ENCODE peak calls at places on chromosomes 12 and 14, in five cellular contexts. M is neuronal stem cell; E is stimulated activated CD8-positive, alpha-beta memory T cell treated with anti-CD3 and anti-CD28 coated beads, Interleukin-4, amount 100 ng/mL, for 48 hours; V is activated T-helper 1 cell treated with anti-CD3 and anti-CD28 coated beads, Interleukin-2, amount 50 U/mL, for 16 hours; H is activated CD4-positive, alpha-beta T cell treated with anti-CD3 and anti-CD28 coated beads, Interleukin-2, amount 50 U/mL, for 4 hours. Y is an unnamed sample.

GRCh38 chr14:105700622-105701288 is 174.4 kb downstream of the TMEM121 start:
- DNase-seq in E (no peak), H (no peak), M (no peak), V (no peak), Y (no peak)

GRCh38 chr12:79685068-79685467 is 5.7 kb downstream of the PAWR start:
- DNase-seq in M (no peak), E (no peak), V (no peak), H (no peak), Y (no peak)

GRCh38 chr12:5873341-5873919 is 71.6 kb downstream of the ANO2 start:
- DNase-seq in M (no peak), H (no peak), V (no peak), E (no peak), Y (no peak)

GRCh38 chr12:15829949-15830348 is 40.8 kb upstream of the EPS8 start:
- DNase-seq in V (no peak), E (no peak), M (no peak), H (no peak), Y (no peak)

GRCh38 chr12:114316076-114316475 is 89.9 kb downstream of the TBX5 start:
- DNase-seq in H (no peak), E (no peak), V (no peak), M (no peak), Y (no peak)

GRCh38 chr12:43104524-43104923 is 447.5 kb downstream of the ADAMTS20 start:
- DNase-seq in H (no peak), E (no peak), M (no peak), V (no peak), Y (no peak)

GRCh38 chr14:72752034-72752412 is 141.9 kb downstream of the DPF3 start:
- DNase-seq in E (no peak), V (no peak), H (no peak), M (no peak), Y (no peak)

GRCh38 chr12:107475900-107476299 is 209.7 kb upstream of the PWP1 start:
- DNase-seq in V (no peak), H (no peak), M (no peak), E (no peak), Y (no peak)

GRCh38 chr14:77574446-77575125 is 41.9 kb downstream of the SPTLC2 start:
- DNase-seq in E (no peak), H (no peak), M (no peak), V (no peak), Y (no peak)

GRCh38 chr14:64572721-64573508 is 23.2 kb downstream of the PPP1R36 start:
- DNase-seq in V (no peak), H (no peak), M (no peak), E (no peak), Y (no peak)

GRCh38 chr12:75708829-75709228 is 197.4 kb upstream of the KRR1 start:
- DNase-seq in M (no peak), H (no peak), E (no peak), V (no peak), Y (no peak)

GRCh38 chr12:32917094-32917611 is 20.6 kb upstream of the PKP2 start:
- DNase-seq in E (no peak), V (no peak), H (no peak), M (no peak), Y (no peak)

GRCh38 chr14:69495341-69495921 is 10.9 kb downstream of the PLEKHD1 start:
- DNase-seq in M (no peak), E (no peak), H (no peak), V (no peak), Y (no peak)

GRCh38 chr12:4148418-4149056 is 125.0 kb upstream of the CCND2 start:
- DNase-seq in H (peak; percentile 47), M (no peak), E (peak; percentile 69), V (no peak), Y (peak; percentile 35)

GRCh38 chr12:85179680-85180300 is 100.2 kb upstream of the ALX1 start:
- DNase-seq in H (no peak), M (no peak), E (no peak), V (no peak), Y (no peak)

Y was measured in stimulated activated naive CD4-positive, alpha-beta T cell treated with Interleukin-2 at 50 U/mL for 16 hours.